ENCODE peak calls at places on chromosome 4, in nine cellular contexts. One of them, this sample, is unnamed.
A peak's percentile ranks its signal among the peaks of the same experiment; 100 is the strongest.

GRCh38 chr4:144663852-144664488 is 18.0 kb downstream of the HHIP start:
- DNase-seq in GM18507: no peak
- DNase-seq in activated CD4-positive, alpha-beta memory T cell treated with anti-CD3 and anti-CD28 coated beads for 36 hours: no peak
- DNase-seq in SJSA1: no peak
- DNase-seq in Daoy: no peak
- DNase-seq in colonic mucosa: no peak
- DNase-seq in Karpas-422: no peak
- DNase-seq in A172: no peak
- DNase-seq in NCI-H2029 treated with DMSO at 0.1 percent for 48 hours: no peak
- DNase-seq in this sample: no peak

GRCh38 chr4:150971901-150972300 is 43.2 kb downstream of the LRBA start:
- DNase-seq in GM18507: no peak
- DNase-seq in activated CD4-positive, alpha-beta memory T cell treated with anti-CD3 and anti-CD28 coated beads for 36 hours: no peak
- DNase-seq in SJSA1: no peak
- DNase-seq in Daoy: no peak
- DNase-seq in colonic mucosa: no peak
- DNase-seq in Karpas-422: peak; percentile 64
- DNase-seq in A172: no peak
- DNase-seq in NCI-H2029 treated with DMSO at 0.1 percent for 48 hours: no peak
- DNase-seq in this sample: no peak

GRCh38 chr4:147617173-147617840 is at the start of gene TMEM184C:
- DNase-seq in GM18507: peak; percentile 88
- DNase-seq in activated CD4-positive, alpha-beta memory T cell treated with anti-CD3 and anti-CD28 coated beads for 36 hours: peak; percentile 99
- DNase-seq in SJSA1: peak; percentile 95
- DNase-seq in Daoy: peak; percentile 91
- DNase-seq in colonic mucosa: peak; percentile 99
- DNase-seq in Karpas-422: peak; percentile 100
- DNase-seq in A172: peak; percentile 91
- DNase-seq in NCI-H2029 treated with DMSO at 0.1 percent for 48 hours: peak; percentile 85
- DNase-seq in this sample: peak; percentile 93

GRCh38 chr4:146478009-146478408 is 43.7 kb downstream of the SLC10A7 start:
- DNase-seq in GM18507: no peak
- DNase-seq in activated CD4-positive, alpha-beta memory T cell treated with anti-CD3 and anti-CD28 coated beads for 36 hours: no peak
- DNase-seq in SJSA1: no peak
- DNase-seq in Daoy: no peak
- DNase-seq in colonic mucosa: no peak
- DNase-seq in Karpas-422: no peak
- DNase-seq in A172: no peak
- DNase-seq in NCI-H2029 treated with DMSO at 0.1 percent for 48 hours: no peak
- DNase-seq in this sample: no peak

GRCh38 chr4:112704991-112705845 is 68.3 kb downstream of the LARP7 start:
- DNase-seq in GM18507: no peak
- DNase-seq in activated CD4-positive, alpha-beta memory T cell treated with anti-CD3 and anti-CD28 coated beads for 36 hours: no peak
- DNase-seq in SJSA1: peak; percentile 50
- DNase-seq in Daoy: peak; percentile 51
- DNase-seq in colonic mucosa: no peak
- DNase-seq in Karpas-422: no peak
- DNase-seq in A172: peak; percentile 53
- DNase-seq in NCI-H2029 treated with DMSO at 0.1 percent for 48 hours: no peak
- DNase-seq in this sample: peak; percentile 24

GRCh38 chr4:54902261-54902660 is 223.1 kb downstream of the KDR start:
- DNase-seq in GM18507: no peak
- DNase-seq in activated CD4-positive, alpha-beta memory T cell treated with anti-CD3 and anti-CD28 coated beads for 36 hours: no peak
- DNase-seq in SJSA1: no peak
- DNase-seq in Daoy: no peak
- DNase-seq in colonic mucosa: no peak
- DNase-seq in Karpas-422: no peak
- DNase-seq in A172: peak; percentile 14
- DNase-seq in NCI-H2029 treated with DMSO at 0.1 percent for 48 hours: peak; percentile 9
- DNase-seq in this sample: no peak

GRCh38 chr4:117771647-117772337 is 262.5 kb upstream of the NDST3 start:
- DNase-seq in GM18507: no peak
- DNase-seq in activated CD4-positive, alpha-beta memory T cell treated with anti-CD3 and anti-CD28 coated beads for 36 hours: no peak
- DNase-seq in SJSA1: no peak
- DNase-seq in Daoy: no peak
- DNase-seq in colonic mucosa: no peak
- DNase-seq in Karpas-422: no peak
- DNase-seq in A172: no peak
- DNase-seq in NCI-H2029 treated with DMSO at 0.1 percent for 48 hours: no peak
- DNase-seq in this sample: no peak

GRCh38 chr4:82779032-82779431 is 19.6 kb downstream of the SCD5 start:
- DNase-seq in GM18507: no peak
- DNase-seq in activated CD4-positive, alpha-beta memory T cell treated with anti-CD3 and anti-CD28 coated beads for 36 hours: no peak
- DNase-seq in SJSA1: no peak
- DNase-seq in Daoy: peak; percentile 39
- DNase-seq in colonic mucosa: no peak
- DNase-seq in Karpas-422: no peak
- DNase-seq in A172: no peak
- DNase-seq in NCI-H2029 treated with DMSO at 0.1 percent for 48 hours: no peak
- DNase-seq in this sample: no peak

This sample was measured in NCI-H1092.